ENCODE peak calls at places on chromosomes 16 and 17, in eight cellular contexts. V is Caco-2; W is endodermal cell; N is hepatocyte; Z is HTR-8/SVneo; A is CD4-positive, alpha-beta T cell; J is AG08395; I is ELR. Q is an unnamed sample.

GRCh38 chr17:64449545-64449944 is 630 bp downstream of the MILR1 start:
- DNase-seq in V (no peak), W (no peak), N (no peak), Z (no peak), A (no peak), J (no peak), I (no peak), Q (no peak)

GRCh38 chr17:28334666-28335200 is 539 bp downstream of the IFT20 start:
- DNase-seq in V (no peak), W (peak), N (no peak), Z (no peak), A (no peak), J (no peak), I (peak), Q (no peak)

GRCh38 chr17:74330446-74330845 is 4.4 kb downstream of the KIF19 start:
- DNase-seq in V (no peak), W (no peak), N (no peak), Z (no peak), A (no peak), J (no peak), I (no peak), Q (no peak)

GRCh38 chr16:23694707-23695373 is 16.2 kb downstream of the PLK1 start:
- DNase-seq in V (no peak), W (peak), N (peak), Z (no peak), A (no peak), J (peak), I (no peak), Q (peak)

GRCh38 chr16:80250376-80250775 is 290.4 kb upstream of the DYNLRB2 start:
- DNase-seq in V (no peak), W (no peak), N (no peak), Z (no peak), A (no peak), J (no peak), I (no peak), Q (peak)

GRCh38 chr17:44777394-44778348 is 18.9 kb downstream of the ADAM11 start:
- DNase-seq in V (no peak), W (peak), N (no peak), Z (no peak), A (no peak), J (no peak), I (no peak), Q (no peak)

GRCh38 chr17:69434164-69434579 is 19.7 kb downstream of the MAP2K6 start:
- DNase-seq in V (no peak), W (no peak), N (peak), Z (no peak), A (no peak), J (no peak), I (peak), Q (peak)

GRCh38 chr17:5699789-5700188 is 115.5 kb upstream of the NLRP1 start:
- DNase-seq in V (no peak), W (peak), N (no peak), Z (no peak), A (no peak), J (no peak), I (no peak), Q (no peak)

GRCh38 chr17:8151641-8152111 is 528 bp downstream of the PER1 start:
- DNase-seq in V (no peak), W (peak), N (peak), Z (no peak), A (no peak), J (peak), I (peak), Q (peak)

GRCh38 chr17:14204084-14204483 is 32.6 kb downstream of the CDRT15 start:
- DNase-seq in V (no peak), W (no peak), N (no peak), Z (no peak), A (no peak), J (no peak), I (no peak), Q (no peak)

GRCh38 chr16:14007460-14007859 is 63.7 kb upstream of the MRTFB start:
- DNase-seq in V (no peak), W (no peak), N (no peak), Z (no peak), A (no peak), J (no peak), I (peak), Q (peak)

GRCh38 chr17:10739341-10739905 is 9.6 kb upstream of the TMEM220 start:
- DNase-seq in V (no peak), W (no peak), N (no peak), Z (no peak), A (no peak), J (no peak), I (no peak), Q (no peak)

GRCh38 chr17:40354191-40355122 is 10.1 kb downstream of the GJD3 start:
- DNase-seq in V (no peak), W (peak), N (no peak), Z (no peak), A (no peak), J (no peak), I (no peak), Q (no peak)

GRCh38 chr16:20903116-20903888 is 2.7 kb downstream of the LYRM1 start:
- DNase-seq in V (no peak), W (no peak), N (no peak), Z (no peak), A (no peak), J (no peak), I (no peak), Q (no peak)

GRCh38 chr16:70470927-70471341 is 16.5 kb downstream of the FCSK start:
- DNase-seq in V (peak), W (peak), N (peak), Z (peak), A (no peak), J (peak), I (peak), Q (no peak)

GRCh38 chr17:39365872-39366271 is 35.6 kb downstream of the FBXL20 start:
- DNase-seq in V (no peak), W (no peak), N (no peak), Z (no peak), A (no peak), J (no peak), I (no peak), Q (no peak)

GRCh38 chr16:55100100-55100499 is 169.4 kb downstream of the IRX5 start:
- DNase-seq in V (no peak), W (no peak), N (no peak), Z (no peak), A (no peak), J (no peak), I (no peak), Q (no peak)

GRCh38 chr17:81601525-81602120 is 35.3 kb downstream of the NPLOC4 start:
- DNase-seq in V (peak), W (peak), N (peak), Z (peak), A (peak), J (peak), I (peak), Q (peak)

GRCh38 chr17:76888661-76889060 is 20.5 kb downstream of the MGAT5B start:
- DNase-seq in V (peak), W (peak), N (no peak), Z (no peak), A (no peak), J (no peak), I (peak), Q (no peak)

GRCh38 chr17:58200024-58200633 is 7.6 kb downstream of the EPX start:
- DNase-seq in V (peak), W (peak), N (peak), Z (peak), A (peak), J (peak), I (peak), Q (peak)

GRCh38 chr16:67857547-67858233 is 10.2 kb upstream of the CENPT start:
- DNase-seq in V (peak), W (peak), N (peak), Z (peak), A (no peak), J (peak), I (peak), Q (peak)

GRCh38 chr17:20263595-20263994 is 203.7 kb downstream of the LGALS9B start:
- DNase-seq in V (peak), W (no peak), N (no peak), Z (peak), A (no peak), J (peak), I (peak), Q (peak)

GRCh38 chr17:73067075-73067474 is 25.4 kb downstream of the SLC39A11 start:
- DNase-seq in V (no peak), W (no peak), N (no peak), Z (no peak), A (no peak), J (no peak), I (no peak), Q (no peak)

GRCh38 chr16:80006175-80006895 is 405.8 kb upstream of the MAF start:
- DNase-seq in V (peak), W (no peak), N (peak), Z (no peak), A (no peak), J (no peak), I (peak), Q (peak)

GRCh38 chr16:46573008-46573833 is 48.0 kb downstream of the SHCBP1 start:
- DNase-seq in V (peak), W (peak), N (no peak), Z (peak), A (no peak), J (peak), I (peak), Q (peak)

GRCh38 chr16:7423436-7423941 is 90.8 kb downstream of the RBFOX1 start:
- DNase-seq in V (no peak), W (no peak), N (no peak), Z (no peak), A (no peak), J (no peak), I (no peak), Q (no peak)

GRCh38 chr16:81469710-81470481 is 25.3 kb downstream of the CMIP start:
- DNase-seq in V (no peak), W (no peak), N (no peak), Z (no peak), A (peak), J (no peak), I (no peak), Q (no peak)

GRCh38 chr17:77146882-77147281 is 6.1 kb downstream of the SEC14L1 start:
- DNase-seq in V (no peak), W (peak), N (peak), Z (no peak), A (no peak), J (no peak), I (no peak), Q (no peak)

GRCh38 chr17:7120123-7120522 is 5.5 kb upstream of the ASGR2 start:
- DNase-seq in V (no peak), W (no peak), N (no peak), Z (no peak), A (no peak), J (no peak), I (no peak), Q (no peak)

GRCh38 chr17:40018211-40019121 is 3.2 kb downstream of the CSF3 start:
- DNase-seq in V (no peak), W (peak), N (peak), Z (no peak), A (no peak), J (no peak), I (peak), Q (peak)

GRCh38 chr16:53282975-53283946 is 151.0 kb upstream of the RBL2 start:
- DNase-seq in V (peak), W (no peak), N (peak), Z (peak), A (no peak), J (peak), I (peak), Q (peak)

GRCh38 chr16:57802635-57803412 is 533 bp upstream of the KIFC3 start:
- DNase-seq in V (peak), W (peak), N (peak), Z (no peak), A (no peak), J (no peak), I (no peak), Q (no peak)

GRCh38 chr17:32103476-32104113 is 38.7 kb upstream of the RHOT1 start:
- DNase-seq in V (no peak), W (no peak), N (no peak), Z (no peak), A (no peak), J (peak), I (no peak), Q (no peak)

GRCh38 chr16:11639925-11640899 is 28.0 kb upstream of the SNN start:
- DNase-seq in V (peak), W (peak), N (peak), Z (peak), A (no peak), J (peak), I (peak), Q (peak)

GRCh38 chr17:48715496-48716399 is 6.6 kb downstream of the PRAC1 start:
- DNase-seq in V (no peak), W (no peak), N (no peak), Z (no peak), A (no peak), J (no peak), I (no peak), Q (no peak)